ENCODE peak calls at places on chromosomes 4 and X, in ten cellular contexts. M, A, Y, X, G, T, R, S, F and V are unnamed samples.
A peak's percentile ranks its signal among the peaks of the same experiment; 100 is the strongest.

GRCh38 chrX:112867570-112867969 is 26.9 kb upstream of the AMOT start:
- DNase-seq in M (no peak), A (no peak), Y (no peak), X (no peak), G (no peak), T (no peak), R (peak; percentile 38), S (no peak), F (no peak), V (no peak)

GRCh38 chrX:46561931-46562721 is 11.4 kb upstream of the CHST7 start:
- DNase-seq in M (no peak), A (peak; percentile 52), Y (no peak), X (no peak), G (no peak), T (no peak), R (no peak), S (no peak), F (no peak), V (no peak)

GRCh38 chr4:154928640-154929257 is 147.7 kb downstream of the RBM46 start:
- DNase-seq in M (no peak), A (peak; percentile 52), Y (peak; percentile 56), X (peak; percentile 27), G (peak; percentile 77), T (peak; percentile 55), R (peak; percentile 53), S (peak; percentile 73), F (no peak), V (peak; percentile 35)

GRCh38 chrX:103586314-103586646 is 965 bp downstream of the TCEAL4 start:
- DNase-seq in M (no peak), A (no peak), Y (peak; percentile 1), X (no peak), G (no peak), T (peak; percentile 16), R (no peak), S (no peak), F (no peak), V (no peak)

GRCh38 chr4:48074657-48075056 is 58.1 kb downstream of the NIPAL1 start:
- DNase-seq in M (no peak), A (no peak), Y (no peak), X (no peak), G (no peak), T (no peak), R (no peak), S (no peak), F (no peak), V (no peak)

GRCh38 chr4:73871911-73872310 is 2.7 kb downstream of the CXCL1 start:
- DNase-seq in M (no peak), A (no peak), Y (no peak), X (no peak), G (no peak), T (no peak), R (no peak), S (peak; percentile 91), F (no peak), V (no peak)

GRCh38 chrX:71666240-71667223 is 814 bp upstream of the LOC101059915 start:
- DNase-seq in M (peak; percentile 75), A (no peak), Y (no peak), X (no peak), G (no peak), T (no peak), R (no peak), S (no peak), F (no peak), V (no peak)

GRCh38 chr4:177051473-177052060 is 258.1 kb upstream of the NEIL3 start:
- DNase-seq in M (no peak), A (peak; percentile 51), Y (no peak), X (no peak), G (peak; percentile 51), T (peak; percentile 48), R (peak; percentile 80), S (peak; percentile 55), F (peak; percentile 29), V (no peak)

GRCh38 chr4:40462326-40462725 is 127.2 kb downstream of the CHRNA9 start:
- DNase-seq in M (no peak), A (no peak), Y (no peak), X (no peak), G (no peak), T (no peak), R (no peak), S (no peak), F (no peak), V (no peak)

GRCh38 chr4:27381806-27382205 is 521.2 kb downstream of the STIM2 start:
- DNase-seq in M (no peak), A (no peak), Y (no peak), X (no peak), G (no peak), T (no peak), R (no peak), S (no peak), F (no peak), V (no peak)

GRCh38 chrX:40031861-40032422 is 65.8 kb downstream of the BCOR start:
- DNase-seq in M (no peak), A (no peak), Y (no peak), X (no peak), G (no peak), T (no peak), R (peak; percentile 38), S (no peak), F (no peak), V (no peak)

GRCh38 chrX:142204522-142205433 is at the start of gene MAGEC2:
- DNase-seq in M (no peak), A (no peak), Y (no peak), X (no peak), G (no peak), T (no peak), R (no peak), S (no peak), F (no peak), V (no peak)

GRCh38 chr4:15598644-15599043 is 56.5 kb downstream of the FBXL5 start:
- DNase-seq in M (no peak), A (no peak), Y (no peak), X (no peak), G (peak; percentile 19), T (peak; percentile 64), R (no peak), S (peak; percentile 74), F (no peak), V (no peak)

GRCh38 chrX:20521245-20521644 is 254.5 kb upstream of the RPS6KA3 start:
- DNase-seq in M (no peak), A (no peak), Y (peak; percentile 63), X (no peak), G (peak; percentile 76), T (peak; percentile 81), R (no peak), S (peak; percentile 75), F (no peak), V (no peak)

GRCh38 chr4:157804986-157805385 is 367.8 kb downstream of the GASK1B start:
- DNase-seq in M (no peak), A (peak; percentile 53), Y (no peak), X (no peak), G (peak; percentile 13), T (peak; percentile 34), R (peak; percentile 33), S (peak; percentile 12), F (no peak), V (no peak)

DNA sequence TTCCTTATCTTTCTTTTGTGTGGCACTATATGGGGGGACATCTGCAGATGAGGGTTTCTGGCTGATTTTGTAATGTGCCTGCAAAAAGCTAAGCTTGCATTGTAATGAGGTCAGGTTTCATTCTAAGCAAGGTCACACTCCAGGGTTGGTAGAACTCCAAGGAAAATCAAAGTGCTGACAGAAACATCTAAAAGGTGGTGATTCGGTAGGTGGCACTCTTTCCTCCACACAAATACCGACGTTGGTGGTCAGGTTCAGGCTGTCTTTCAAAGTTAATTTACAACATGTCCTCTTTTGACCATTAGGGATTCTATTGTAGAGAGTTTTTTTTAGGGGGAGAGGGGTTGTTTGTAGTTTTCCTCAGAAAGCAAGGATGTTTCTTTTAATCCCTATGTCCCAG is 434.4 kb downstream of the PPARGC1A start:
- DNase-seq in M (no peak), A (peak; percentile 76), Y (no peak), X (no peak), G (no peak), T (no peak), R (peak; percentile 60), S (no peak), F (peak; percentile 6), V (no peak)
- TF ChIP-seq CTCF in M (peak; percentile 16), A (no peak), Y (no peak), X (no peak), G (no peak), T (no peak), R (peak; percentile 52), S (no peak), F (no peak), V (no peak)

GRCh38 chr4:75653845-75654503 is 19.2 kb downstream of the G3BP2 start:
- DNase-seq in M (no peak), A (peak; percentile 51), Y (peak; percentile 53), X (no peak), G (peak; percentile 48), T (peak; percentile 65), R (peak; percentile 50), S (peak; percentile 56), F (no peak), V (no peak)
- TF ChIP-seq CTCF in M (peak; percentile 53), A (peak; percentile 62), Y (peak; percentile 71), X (peak; percentile 54), G (peak; percentile 60), T (peak; percentile 72), R (peak; percentile 61), S (peak; percentile 51), F (peak; percentile 25), V (peak; percentile 32)

GRCh38 chrX:25067271-25068172 is 51.8 kb upstream of the ARX start:
- DNase-seq in M (no peak), A (no peak), Y (no peak), X (no peak), G (no peak), T (no peak), R (no peak), S (no peak), F (no peak), V (no peak)
- TF ChIP-seq CTCF in M (no peak), A (no peak), Y (no peak), X (no peak), G (no peak), T (no peak), R (no peak), S (no peak), F (no peak), V (no peak)

GRCh38 chrX:2282490-2283090 is 218.2 kb downstream of the DHRSX start:
- DNase-seq in M (no peak), A (no peak), Y (no peak), X (no peak), G (no peak), T (no peak), R (no peak), S (no peak), F (no peak), V (no peak)

GRCh38 chrX:2286731-2287130 is 214.0 kb downstream of the DHRSX start:
- DNase-seq in M (no peak), A (no peak), Y (no peak), X (no peak), G (no peak), T (no peak), R (no peak), S (no peak), F (no peak), V (no peak)

GRCh38 chrX:2284133-2284532 is 216.6 kb downstream of the DHRSX start:
- DNase-seq in M (no peak), A (no peak), Y (no peak), X (no peak), G (no peak), T (no peak), R (no peak), S (no peak), F (no peak), V (no peak)

GRCh38 chrX:2283111-2283847 is 217.5 kb downstream of the DHRSX start:
- DNase-seq in M (no peak), A (no peak), Y (no peak), X (no peak), G (peak; percentile 9), T (no peak), R (no peak), S (no peak), F (no peak), V (no peak)

GRCh38 chrX:2284601-2285000 is 216.2 kb downstream of the DHRSX start:
- DNase-seq in M (no peak), A (no peak), Y (no peak), X (no peak), G (no peak), T (peak; percentile 53), R (no peak), S (no peak), F (no peak), V (no peak)
- TF ChIP-seq CTCF in M (no peak), A (no peak), Y (no peak), X (no peak), G (no peak), T (peak; percentile 51), R (no peak), S (no peak), F (no peak), V (no peak)